ENCODE peak calls at places on chromosomes 11 and 22, in ten cellular contexts. Z, G, N, Y, Q, D, S, I, W and L are unnamed samples.
A peak's percentile ranks its signal among the peaks of the same experiment; 100 is the strongest.

GRCh38 chr11:7348432-7349298 is 97.0 kb downstream of the SYT9 start:
- DNase-seq in N (no peak), Z (no peak), G (peak; percentile 18), W (peak; percentile 14), I (no peak), S (no peak), D (no peak), Y (no peak), Q (no peak), L (no peak)

GRCh38 chr22:38305481-38306448 is 11.5 kb downstream of the CSNK1E start:
- DNase-seq in S (no peak), Q (no peak), D (peak; percentile 40), Z (no peak), N (no peak), G (peak; percentile 84), W (no peak), I (no peak), Y (no peak), L (no peak)

GRCh38 chr11:72001255-72001654 is 2.5 kb downstream of the IL18BP start:
- DNase-seq in S (no peak), G (no peak), D (no peak), W (no peak), Z (no peak), Y (no peak), Q (no peak), I (no peak), N (no peak), L (no peak)

GRCh38 chr11:116893437-116893836 is 56.0 kb upstream of the APOA1 start:
- DNase-seq in S (no peak), D (no peak), I (no peak), W (no peak), Z (no peak), G (no peak), N (no peak), Y (no peak), Q (no peak), L (no peak)

GRCh38 chr11:13249992-13250391 is 27.6 kb upstream of the BMAL1 start:
- DNase-seq in Q (no peak), I (no peak), W (peak; percentile 48), Y (no peak), N (no peak), G (peak; percentile 45), D (peak; percentile 17), S (no peak), Z (no peak), L (no peak)

GRCh38 chr11:89491141-89491690 is at the start of gene NOX4:
- DNase-seq in W (no peak), I (peak; percentile 65), Z (peak; percentile 60), Y (peak; percentile 63), N (peak; percentile 42), D (no peak), Q (no peak), S (peak; percentile 56), G (peak; percentile 82), L (no peak)

GRCh38 chr11:104609297-104609696 is 289.0 kb downstream of the CASP12 start:
- DNase-seq in Y (no peak), Z (no peak), S (no peak), N (peak; percentile 40), G (peak; percentile 85), D (peak; percentile 75), W (peak; percentile 75), Q (no peak), I (no peak), L (no peak)

GRCh38 chr11:27041141-27041869 is 690 bp downstream of the BBOX1 start:
- DNase-seq in G (no peak), N (no peak), Y (no peak), Z (no peak), I (no peak), S (no peak), Q (no peak), W (no peak), D (no peak), L (no peak)

GRCh38 chr11:129639300-129639699 is 176.3 kb upstream of the TMEM45B start:
- DNase-seq in N (peak; percentile 94), S (no peak), I (no peak), G (no peak), Q (no peak), D (no peak), Z (no peak), Y (no peak), W (peak; percentile 99), L (no peak)

GRCh38 chr11:10023202-10023601 is 270.8 kb downstream of the SBF2 start:
- DNase-seq in I (no peak), Z (no peak), D (no peak), N (no peak), G (no peak), Y (no peak), W (no peak), S (no peak), Q (no peak), L (no peak)

DNA sequence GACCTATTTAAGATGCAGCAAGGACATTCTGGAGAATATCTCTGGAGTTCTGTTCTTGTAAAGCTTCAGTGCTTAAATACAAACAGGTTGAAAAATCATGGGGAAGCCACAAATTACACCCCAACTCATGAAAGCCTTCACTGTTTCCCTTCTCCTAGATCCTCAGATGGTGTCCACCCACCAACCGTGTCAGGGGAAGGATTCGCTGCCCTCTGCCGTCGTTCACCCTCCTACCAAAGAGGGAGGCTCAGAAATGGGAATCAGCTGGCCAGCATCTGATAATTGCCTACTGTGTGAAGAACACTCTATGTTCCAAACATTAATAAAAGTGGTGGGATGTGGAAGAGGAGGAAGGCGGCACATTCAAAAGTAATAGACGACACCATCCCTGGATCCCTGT is 7.4 kb upstream of the HEPACAM start:
- DNase-seq in Y (no peak), G (no peak), I (no peak), S (no peak), D (no peak), W (no peak), Z (no peak), Q (no peak), N (no peak), L (no peak)
- TF ChIP-seq CTCF in Y (no peak), G (no peak), I (no peak), S (no peak), D (no peak), W (no peak), Z (no peak), Q (no peak), N (peak; percentile 42), L (no peak)

DNA sequence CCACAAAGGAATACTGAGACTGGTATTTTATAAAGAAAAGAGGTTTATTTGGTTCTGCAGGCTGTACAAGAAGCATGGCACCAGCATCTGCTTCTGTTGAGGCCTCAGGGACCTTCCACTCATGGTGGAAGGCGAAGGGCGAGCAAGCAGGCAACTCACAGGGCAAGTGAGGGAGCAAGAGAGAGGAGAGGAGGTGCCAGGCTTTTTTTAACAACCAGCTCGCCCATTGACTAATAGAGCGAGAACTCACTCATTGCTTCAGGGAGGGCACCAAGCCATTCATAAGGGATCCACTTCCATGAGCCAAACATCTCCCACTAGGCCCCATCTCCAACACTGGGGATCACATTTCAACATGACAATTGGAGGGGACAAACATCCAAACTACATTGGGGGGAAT is 1.2 kb downstream of the PTS start:
- DNase-seq in N (no peak), I (no peak), G (no peak), D (no peak), Y (no peak), S (no peak), Q (no peak), W (no peak), Z (no peak), L (no peak)
- H3K4me3 ChIP-seq in N (peak overlapping the region; percentile 72), I (peak overlapping the region; percentile 72), G (peak overlapping the region; percentile 85), D (peak overlapping the region; percentile 63), Y (peak overlapping the region; percentile 86), S (peak overlapping the region; percentile 91), Q (peak overlapping the region; percentile 69), W (peak overlapping the region; percentile 93), Z (peak overlapping the region; percentile 80), L (peak overlapping the region; percentile 77)

DNA sequence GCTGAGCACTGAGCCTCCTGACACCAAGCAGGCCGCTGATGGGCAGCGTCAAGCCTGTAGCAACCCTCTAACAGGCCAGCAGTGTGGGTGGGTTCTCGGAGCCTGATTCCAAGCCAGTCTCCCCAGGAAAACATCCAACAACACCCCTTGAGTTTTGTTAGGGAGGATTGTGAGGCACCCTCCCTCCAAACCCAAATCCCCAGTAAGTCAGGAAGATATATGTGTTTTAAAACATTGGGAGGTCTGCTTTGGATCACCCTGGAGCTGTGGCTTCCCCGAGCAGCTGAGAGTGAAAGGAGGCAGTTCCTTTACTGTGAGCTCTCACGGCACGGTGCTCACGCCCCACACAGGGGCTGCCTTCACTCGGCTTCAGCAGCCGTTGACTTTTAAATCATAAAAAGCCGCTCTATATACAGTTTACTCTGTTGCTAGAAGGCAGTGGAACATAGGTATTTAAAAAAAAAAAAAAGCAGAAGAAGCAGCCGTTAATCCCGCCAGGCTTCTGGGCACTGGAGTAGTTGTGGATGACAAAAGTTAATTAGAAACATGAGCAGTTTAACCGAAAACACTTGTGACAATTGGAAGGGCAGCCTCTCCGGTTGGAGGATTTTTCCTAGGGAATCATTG is 218.6 kb downstream of the NAV2 start:
- DNase-seq in I (no peak), Z (no peak), D (no peak), Q (peak; percentile 46), W (no peak), S (no peak), N (no peak), G (no peak), Y (no peak), L (no peak)
- TF ChIP-seq CTCF in I (no peak), Z (no peak), D (no peak), Q (no peak), W (no peak), S (no peak), N (no peak), G (no peak), Y (no peak), L (no peak)

DNA sequence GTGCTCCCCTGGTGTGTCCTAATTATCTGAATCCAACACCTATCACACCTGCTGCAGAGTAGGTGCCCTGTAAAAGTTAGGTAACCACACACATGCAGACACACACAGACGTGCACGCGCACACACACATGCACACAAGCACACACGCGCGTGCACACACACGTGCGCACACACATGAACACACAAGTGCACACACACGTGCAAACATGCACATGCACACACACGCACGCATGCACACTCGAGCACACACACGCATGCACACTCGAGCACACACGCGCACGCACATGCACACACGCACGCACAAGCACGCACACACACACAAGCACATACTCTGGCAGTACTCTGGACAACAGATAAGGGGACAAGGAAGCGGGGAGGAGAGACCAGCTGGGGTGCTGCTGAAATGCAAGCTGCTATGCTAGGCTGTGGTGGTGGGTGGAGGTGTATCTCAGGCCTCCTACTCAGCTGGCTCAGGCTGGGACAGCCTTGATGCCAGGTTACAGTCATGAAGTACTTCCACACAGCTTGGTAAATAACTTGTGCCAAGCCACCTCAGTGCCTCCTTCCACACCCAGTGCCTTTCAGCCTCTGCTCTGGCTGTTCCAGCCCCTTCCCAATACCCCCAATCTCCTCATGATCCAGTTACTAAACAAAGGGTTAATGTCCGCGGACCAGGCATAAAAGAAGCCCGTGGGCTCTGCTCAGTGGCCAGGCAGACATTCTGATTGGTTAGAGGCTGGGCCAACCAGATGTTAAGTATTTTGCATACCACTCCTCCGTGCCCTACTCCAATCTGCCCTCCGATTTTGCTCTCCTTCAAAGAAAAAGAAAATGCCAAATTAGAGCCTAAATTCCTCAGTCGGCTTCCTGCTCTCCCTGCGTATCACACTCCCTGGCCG is 374.1 kb downstream of the TENM4 start:
- DNase-seq in I (no peak), Y (no peak), W (no peak), D (no peak), Z (no peak), Q (no peak), N (no peak), G (peak; percentile 77), S (no peak), L (no peak)
- H3K4me3 ChIP-seq in I (no peak overlapping the region), Y (no peak overlapping the region), W (no peak overlapping the region), D (no peak overlapping the region), Z (no peak overlapping the region), Q (no peak overlapping the region), N (peak overlapping the region; percentile 35), G (no peak overlapping the region), S (no peak overlapping the region), L (no peak overlapping the region)